ENCODE peak calls at places on chromosomes 3 and 15, in six cellular contexts. One of them, this sample, is unnamed.

GRCh38 chr15:73959801-73960200 is 32.3 kb downstream of the STOML1 start:
- DNase-seq in nucleus accumbens: no peak
- DNase-seq in astrocyte of the spinal cord: no peak
- DNase-seq in Panc1: no peak
- DNase-seq in CD4-positive, alpha-beta T cell: no peak
- DNase-seq in mesendoderm: no peak
- DNase-seq in this sample: no peak

GRCh38 chr3:58564456-58565160 is 12.6 kb downstream of the FAM107A start:
- DNase-seq in astrocyte of the spinal cord: peak; percentile 75
- DNase-seq in CD4-positive, alpha-beta T cell: no peak
- DNase-seq in nucleus accumbens: no peak
- DNase-seq in Panc1: no peak
- DNase-seq in mesendoderm: peak; percentile 55
- DNase-seq in this sample: no peak

GRCh38 chr3:112018712-112019111 is 15.8 kb upstream of the TMPRSS7 start:
- DNase-seq in astrocyte of the spinal cord: no peak
- DNase-seq in Panc1: no peak
- DNase-seq in nucleus accumbens: no peak
- DNase-seq in mesendoderm: no peak
- DNase-seq in CD4-positive, alpha-beta T cell: no peak
- DNase-seq in this sample: no peak

GRCh38 chr3:65919841-65920240 is 118.9 kb downstream of the MAGI1 start:
- DNase-seq in CD4-positive, alpha-beta T cell: no peak
- DNase-seq in astrocyte of the spinal cord: peak; percentile 71
- DNase-seq in mesendoderm: no peak
- DNase-seq in nucleus accumbens: no peak
- DNase-seq in Panc1: no peak
- DNase-seq in this sample: no peak

GRCh38 chr3:126926684-126927404 is 56.1 kb upstream of the PLXNA1 start:
- DNase-seq in Panc1: peak; percentile 24
- DNase-seq in nucleus accumbens: no peak
- DNase-seq in CD4-positive, alpha-beta T cell: no peak
- DNase-seq in astrocyte of the spinal cord: peak; percentile 91
- DNase-seq in mesendoderm: no peak
- DNase-seq in this sample: no peak

GRCh38 chr3:51734572-51734907 is 27.7 kb downstream of the GRM2 start:
- DNase-seq in nucleus accumbens: no peak
- DNase-seq in CD4-positive, alpha-beta T cell: no peak
- DNase-seq in mesendoderm: peak; percentile 38
- DNase-seq in astrocyte of the spinal cord: no peak
- DNase-seq in Panc1: no peak
- DNase-seq in this sample: no peak

GRCh38 chr3:112579697-112580096 is 17.9 kb downstream of the SLC35A5 start:
- DNase-seq in astrocyte of the spinal cord: peak; percentile 56
- DNase-seq in CD4-positive, alpha-beta T cell: no peak
- DNase-seq in Panc1: no peak
- DNase-seq in nucleus accumbens: no peak
- DNase-seq in mesendoderm: no peak
- DNase-seq in this sample: no peak

GRCh38 chr3:194928831-194929594 is 243.3 kb downstream of the FAM43A start:
- DNase-seq in nucleus accumbens: no peak
- DNase-seq in mesendoderm: peak; percentile 88
- DNase-seq in CD4-positive, alpha-beta T cell: no peak
- DNase-seq in Panc1: no peak
- DNase-seq in astrocyte of the spinal cord: no peak
- DNase-seq in this sample: no peak

GRCh38 chr15:92650256-92650655 is 5.3 kb downstream of the FAM174B start:
- DNase-seq in nucleus accumbens: no peak
- DNase-seq in CD4-positive, alpha-beta T cell: no peak
- DNase-seq in astrocyte of the spinal cord: peak; percentile 32
- DNase-seq in Panc1: no peak
- DNase-seq in mesendoderm: no peak
- DNase-seq in this sample: no peak

GRCh38 chr3:44674211-44674610 is 25.7 kb downstream of the ZNF35 start:
- DNase-seq in mesendoderm: no peak
- DNase-seq in nucleus accumbens: no peak
- DNase-seq in CD4-positive, alpha-beta T cell: no peak
- DNase-seq in Panc1: no peak
- DNase-seq in astrocyte of the spinal cord: no peak
- DNase-seq in this sample: no peak

GRCh38 chr15:40257656-40258450 is 19.0 kb downstream of the PAK6 start:
- DNase-seq in Panc1: no peak
- DNase-seq in astrocyte of the spinal cord: peak; percentile 43
- DNase-seq in mesendoderm: peak; percentile 73
- DNase-seq in CD4-positive, alpha-beta T cell: no peak
- DNase-seq in nucleus accumbens: no peak
- DNase-seq in this sample: no peak

GRCh38 chr3:171757377-171758034 is 52.8 kb downstream of the PLD1 start:
- DNase-seq in nucleus accumbens: no peak
- DNase-seq in CD4-positive, alpha-beta T cell: no peak
- DNase-seq in mesendoderm: no peak
- DNase-seq in astrocyte of the spinal cord: no peak
- DNase-seq in Panc1: no peak
- DNase-seq in this sample: no peak

GRCh38 chr3:30964612-30965011 is 70.2 kb upstream of the GADL1 start:
- DNase-seq in Panc1: no peak
- DNase-seq in nucleus accumbens: no peak
- DNase-seq in mesendoderm: no peak
- DNase-seq in astrocyte of the spinal cord: no peak
- DNase-seq in CD4-positive, alpha-beta T cell: no peak
- DNase-seq in this sample: no peak

GRCh38 chr15:74129411-74130088 is 836 bp upstream of the ISLR2 start:
- DNase-seq in nucleus accumbens: no peak
- DNase-seq in Panc1: no peak
- DNase-seq in CD4-positive, alpha-beta T cell: no peak
- DNase-seq in mesendoderm: peak; percentile 64
- DNase-seq in astrocyte of the spinal cord: no peak
- DNase-seq in this sample: no peak

GRCh38 chr3:19901918-19902317 is 32.1 kb downstream of the EFHB start:
- DNase-seq in nucleus accumbens: no peak
- DNase-seq in mesendoderm: no peak
- DNase-seq in CD4-positive, alpha-beta T cell: no peak
- DNase-seq in astrocyte of the spinal cord: no peak
- DNase-seq in Panc1: no peak
- DNase-seq in this sample: no peak

GRCh38 chr3:160174621-160175020 is 50.6 kb upstream of the C3orf80 start:
- DNase-seq in mesendoderm: no peak
- DNase-seq in Panc1: no peak
- DNase-seq in nucleus accumbens: no peak
- DNase-seq in CD4-positive, alpha-beta T cell: no peak
- DNase-seq in astrocyte of the spinal cord: no peak
- DNase-seq in this sample: no peak

GRCh38 chr15:95121191-95121590 is 889.8 kb downstream of the MCTP2 start:
- DNase-seq in mesendoderm: no peak
- DNase-seq in astrocyte of the spinal cord: no peak
- DNase-seq in CD4-positive, alpha-beta T cell: no peak
- DNase-seq in Panc1: no peak
- DNase-seq in nucleus accumbens: no peak
- DNase-seq in this sample: no peak

GRCh38 chr3:111636506-111636905 is 41.4 kb upstream of the ZBED2 start:
- DNase-seq in astrocyte of the spinal cord: no peak
- DNase-seq in CD4-positive, alpha-beta T cell: no peak
- DNase-seq in nucleus accumbens: no peak
- DNase-seq in mesendoderm: peak; percentile 54
- DNase-seq in Panc1: no peak
- DNase-seq in this sample: no peak

GRCh38 chr15:90221251-90221900 is 12.4 kb downstream of the CIB1 start:
- DNase-seq in CD4-positive, alpha-beta T cell: no peak
- DNase-seq in nucleus accumbens: peak; percentile 64
- DNase-seq in astrocyte of the spinal cord: peak; percentile 74
- DNase-seq in mesendoderm: peak; percentile 86
- DNase-seq in Panc1: no peak
- DNase-seq in this sample: peak; percentile 78

GRCh38 chr15:90142216-90143175 is 40.2 kb upstream of the IDH2 start:
- DNase-seq in nucleus accumbens: no peak
- DNase-seq in mesendoderm: no peak
- DNase-seq in CD4-positive, alpha-beta T cell: peak; percentile 31
- DNase-seq in Panc1: no peak
- DNase-seq in astrocyte of the spinal cord: no peak
- DNase-seq in this sample: no peak

GRCh38 chr15:33242669-33243191 is 48.2 kb upstream of the FMN1 start:
- DNase-seq in astrocyte of the spinal cord: peak; percentile 25
- DNase-seq in Panc1: no peak
- DNase-seq in mesendoderm: peak; percentile 90
- DNase-seq in nucleus accumbens: no peak
- DNase-seq in CD4-positive, alpha-beta T cell: no peak
- DNase-seq in this sample: no peak

GRCh38 chr3:27501759-27502158 is 17.6 kb upstream of the SLC4A7 start:
- DNase-seq in mesendoderm: no peak
- DNase-seq in nucleus accumbens: no peak
- DNase-seq in Panc1: no peak
- DNase-seq in CD4-positive, alpha-beta T cell: no peak
- DNase-seq in astrocyte of the spinal cord: no peak
- DNase-seq in this sample: no peak

GRCh38 chr3:181329024-181329423 is 339.5 kb upstream of the DNAJC19 start:
- DNase-seq in nucleus accumbens: no peak
- DNase-seq in Panc1: no peak
- DNase-seq in mesendoderm: no peak
- DNase-seq in astrocyte of the spinal cord: no peak
- DNase-seq in CD4-positive, alpha-beta T cell: no peak
- DNase-seq in this sample: no peak

GRCh38 chr3:134423153-134423552 is 48.9 kb upstream of the AMOTL2 start:
- DNase-seq in nucleus accumbens: no peak
- DNase-seq in mesendoderm: peak; percentile 42
- DNase-seq in CD4-positive, alpha-beta T cell: no peak
- DNase-seq in astrocyte of the spinal cord: peak; percentile 61
- DNase-seq in Panc1: no peak
- DNase-seq in this sample: no peak

GRCh38 chr3:49791571-49791970 is 5.2 kb upstream of the IP6K1 start:
- DNase-seq in mesendoderm: no peak
- DNase-seq in nucleus accumbens: no peak
- DNase-seq in Panc1: no peak
- DNase-seq in astrocyte of the spinal cord: no peak
- DNase-seq in CD4-positive, alpha-beta T cell: no peak
- DNase-seq in this sample: no peak

GRCh38 chr15:29470311-29470710 is 200.7 kb upstream of the NSMCE3 start:
- DNase-seq in nucleus accumbens: no peak
- DNase-seq in CD4-positive, alpha-beta T cell: no peak
- DNase-seq in astrocyte of the spinal cord: no peak
- DNase-seq in Panc1: no peak
- DNase-seq in mesendoderm: no peak
- DNase-seq in this sample: no peak

GRCh38 chr3:132134611-132135010 is 99.8 kb upstream of the CPNE4 start:
- DNase-seq in CD4-positive, alpha-beta T cell: no peak
- DNase-seq in nucleus accumbens: no peak
- DNase-seq in mesendoderm: peak; percentile 8
- DNase-seq in astrocyte of the spinal cord: peak; percentile 89
- DNase-seq in Panc1: peak; percentile 64
- DNase-seq in this sample: no peak

GRCh38 chr15:25397110-25397509 is 41.7 kb downstream of the UBE3A start:
- DNase-seq in CD4-positive, alpha-beta T cell: no peak
- DNase-seq in astrocyte of the spinal cord: no peak
- DNase-seq in mesendoderm: no peak
- DNase-seq in nucleus accumbens: no peak
- DNase-seq in Panc1: no peak
- DNase-seq in this sample: no peak

GRCh38 chr3:42162462-42162861 is 71.3 kb downstream of the TRAK1 start:
- DNase-seq in astrocyte of the spinal cord: no peak
- DNase-seq in nucleus accumbens: no peak
- DNase-seq in CD4-positive, alpha-beta T cell: no peak
- DNase-seq in Panc1: no peak
- DNase-seq in mesendoderm: no peak
- DNase-seq in this sample: no peak

GRCh38 chr3:124395584-124396340 is 334.5 kb upstream of the UMPS start:
- DNase-seq in astrocyte of the spinal cord: no peak
- DNase-seq in nucleus accumbens: no peak
- DNase-seq in Panc1: no peak
- DNase-seq in mesendoderm: no peak
- DNase-seq in CD4-positive, alpha-beta T cell: no peak
- DNase-seq in this sample: no peak

GRCh38 chr15:78070049-78070698 is 7.3 kb downstream of the TBC1D2B start:
- DNase-seq in CD4-positive, alpha-beta T cell: no peak
- DNase-seq in mesendoderm: no peak
- DNase-seq in astrocyte of the spinal cord: no peak
- DNase-seq in Panc1: no peak
- DNase-seq in nucleus accumbens: no peak
- DNase-seq in this sample: no peak

GRCh38 chr3:117600112-117600511 is 890.5 kb downstream of the TUSC7 start:
- DNase-seq in Panc1: no peak
- DNase-seq in CD4-positive, alpha-beta T cell: no peak
- DNase-seq in nucleus accumbens: no peak
- DNase-seq in mesendoderm: no peak
- DNase-seq in astrocyte of the spinal cord: no peak
- DNase-seq in this sample: no peak

GRCh38 chr15:68820205-68820588 is 498 bp downstream of the ANP32A start:
- DNase-seq in Panc1: no peak
- DNase-seq in astrocyte of the spinal cord: peak; percentile 34
- DNase-seq in mesendoderm: peak; percentile 55
- DNase-seq in nucleus accumbens: no peak
- DNase-seq in CD4-positive, alpha-beta T cell: peak; percentile 45
- DNase-seq in this sample: no peak